ENCODE peak calls at places on chromosomes 3 and 15, in five cellular contexts. One of them, this sample, is unnamed.

GRCh38 chr3:54139630-54140029 is 17.3 kb downstream of the CACNA2D3 start:
- DNase-seq in fibroblast of villous mesenchyme: no peak
- DNase-seq in activated CD8-positive, alpha-beta memory T cell treated with anti-CD3 and anti-CD28 coated beads for 48 hours: no peak
- DNase-seq in hypothalamus: no peak
- DNase-seq in activated T-helper 1 cell treated with Interleukin-2 at 50 U/mL for 16 hours: no peak
- DNase-seq in this sample: no peak

GRCh38 chr3:9409981-9410849 is 12.8 kb downstream of the SETD5 start:
- DNase-seq in fibroblast of villous mesenchyme: no peak
- DNase-seq in activated CD8-positive, alpha-beta memory T cell treated with anti-CD3 and anti-CD28 coated beads for 48 hours: no peak
- DNase-seq in hypothalamus: no peak
- DNase-seq in activated T-helper 1 cell treated with Interleukin-2 at 50 U/mL for 16 hours: no peak
- DNase-seq in this sample: no peak

GRCh38 chr3:98690876-98691275 is 72.3 kb upstream of the ST3GAL6 start:
- DNase-seq in fibroblast of villous mesenchyme: peak; percentile 26
- DNase-seq in activated CD8-positive, alpha-beta memory T cell treated with anti-CD3 and anti-CD28 coated beads for 48 hours: no peak
- DNase-seq in hypothalamus: no peak
- DNase-seq in activated T-helper 1 cell treated with Interleukin-2 at 50 U/mL for 16 hours: no peak
- DNase-seq in this sample: no peak

GRCh38 chr3:3110749-3111361 is 681 bp upstream of the IL5RA start:
- DNase-seq in fibroblast of villous mesenchyme: no peak
- DNase-seq in activated CD8-positive, alpha-beta memory T cell treated with anti-CD3 and anti-CD28 coated beads for 48 hours: no peak
- DNase-seq in hypothalamus: no peak
- DNase-seq in activated T-helper 1 cell treated with Interleukin-2 at 50 U/mL for 16 hours: no peak
- DNase-seq in this sample: no peak

GRCh38 chr3:14467723-14468620 is 65.6 kb downstream of the SLC6A6 start:
- DNase-seq in fibroblast of villous mesenchyme: peak; percentile 26
- DNase-seq in activated CD8-positive, alpha-beta memory T cell treated with anti-CD3 and anti-CD28 coated beads for 48 hours: peak; percentile 24
- DNase-seq in hypothalamus: no peak
- DNase-seq in activated T-helper 1 cell treated with Interleukin-2 at 50 U/mL for 16 hours: peak; percentile 13
- DNase-seq in this sample: no peak

GRCh38 chr3:14764331-14765064 is 54.3 kb upstream of the FGD5 start:
- DNase-seq in fibroblast of villous mesenchyme: no peak
- DNase-seq in activated CD8-positive, alpha-beta memory T cell treated with anti-CD3 and anti-CD28 coated beads for 48 hours: no peak
- DNase-seq in hypothalamus: no peak
- DNase-seq in activated T-helper 1 cell treated with Interleukin-2 at 50 U/mL for 16 hours: no peak
- DNase-seq in this sample: no peak

GRCh38 chr3:30354972-30355371 is 251.4 kb upstream of the TGFBR2 start:
- DNase-seq in fibroblast of villous mesenchyme: no peak
- DNase-seq in activated CD8-positive, alpha-beta memory T cell treated with anti-CD3 and anti-CD28 coated beads for 48 hours: no peak
- DNase-seq in hypothalamus: no peak
- DNase-seq in activated T-helper 1 cell treated with Interleukin-2 at 50 U/mL for 16 hours: no peak
- DNase-seq in this sample: no peak

GRCh38 chr15:90819850-90820249 is 48.5 kb upstream of the FURIN start:
- DNase-seq in fibroblast of villous mesenchyme: no peak
- DNase-seq in activated CD8-positive, alpha-beta memory T cell treated with anti-CD3 and anti-CD28 coated beads for 48 hours: no peak
- DNase-seq in hypothalamus: no peak
- DNase-seq in activated T-helper 1 cell treated with Interleukin-2 at 50 U/mL for 16 hours: no peak
- DNase-seq in this sample: no peak

GRCh38 chr3:52053307-52054304 is 2.8 kb downstream of the DUSP7 start:
- DNase-seq in fibroblast of villous mesenchyme: peak; percentile 58
- DNase-seq in activated CD8-positive, alpha-beta memory T cell treated with anti-CD3 and anti-CD28 coated beads for 48 hours: no peak
- DNase-seq in hypothalamus: no peak
- DNase-seq in activated T-helper 1 cell treated with Interleukin-2 at 50 U/mL for 16 hours: peak; percentile 15
- DNase-seq in this sample: no peak

GRCh38 chr15:23648920-23649515 is 1.4 kb upstream of the MAGEL2 start:
- DNase-seq in fibroblast of villous mesenchyme: no peak
- DNase-seq in activated CD8-positive, alpha-beta memory T cell treated with anti-CD3 and anti-CD28 coated beads for 48 hours: no peak
- DNase-seq in hypothalamus: no peak
- DNase-seq in activated T-helper 1 cell treated with Interleukin-2 at 50 U/mL for 16 hours: no peak
- DNase-seq in this sample: no peak

GRCh38 chr3:130539005-130539404 is 22.0 kb downstream of the COL6A6 start:
- DNase-seq in fibroblast of villous mesenchyme: peak; percentile 51
- DNase-seq in activated CD8-positive, alpha-beta memory T cell treated with anti-CD3 and anti-CD28 coated beads for 48 hours: no peak
- DNase-seq in hypothalamus: no peak
- DNase-seq in activated T-helper 1 cell treated with Interleukin-2 at 50 U/mL for 16 hours: no peak
- DNase-seq in this sample: no peak

GRCh38 chr3:66527253-66527652 is 26.4 kb upstream of the LRIG1 start:
- DNase-seq in fibroblast of villous mesenchyme: no peak
- DNase-seq in activated CD8-positive, alpha-beta memory T cell treated with anti-CD3 and anti-CD28 coated beads for 48 hours: no peak
- DNase-seq in hypothalamus: no peak
- DNase-seq in activated T-helper 1 cell treated with Interleukin-2 at 50 U/mL for 16 hours: no peak
- DNase-seq in this sample: no peak

GRCh38 chr3:187017511-187018230 is 87.3 kb downstream of the ST6GAL1 start:
- DNase-seq in fibroblast of villous mesenchyme: no peak
- DNase-seq in activated CD8-positive, alpha-beta memory T cell treated with anti-CD3 and anti-CD28 coated beads for 48 hours: no peak
- DNase-seq in hypothalamus: no peak
- DNase-seq in activated T-helper 1 cell treated with Interleukin-2 at 50 U/mL for 16 hours: no peak
- DNase-seq in this sample: no peak

GRCh38 chr3:64079369-64080160 is 56.3 kb upstream of the PSMD6 start:
- DNase-seq in fibroblast of villous mesenchyme: no peak
- DNase-seq in activated CD8-positive, alpha-beta memory T cell treated with anti-CD3 and anti-CD28 coated beads for 48 hours: no peak
- DNase-seq in hypothalamus: no peak
- DNase-seq in activated T-helper 1 cell treated with Interleukin-2 at 50 U/mL for 16 hours: no peak
- DNase-seq in this sample: no peak

GRCh38 chr3:52244061-52244628 is 1.4 kb upstream of the PPM1M start:
- DNase-seq in fibroblast of villous mesenchyme: peak; percentile 29
- DNase-seq in activated CD8-positive, alpha-beta memory T cell treated with anti-CD3 and anti-CD28 coated beads for 48 hours: no peak
- DNase-seq in hypothalamus: no peak
- DNase-seq in activated T-helper 1 cell treated with Interleukin-2 at 50 U/mL for 16 hours: no peak
- DNase-seq in this sample: no peak

GRCh38 chr3:123374016-123374415 is 74.9 kb downstream of the ADCY5 start:
- DNase-seq in fibroblast of villous mesenchyme: no peak
- DNase-seq in activated CD8-positive, alpha-beta memory T cell treated with anti-CD3 and anti-CD28 coated beads for 48 hours: no peak
- DNase-seq in hypothalamus: no peak
- DNase-seq in activated T-helper 1 cell treated with Interleukin-2 at 50 U/mL for 16 hours: no peak
- DNase-seq in this sample: no peak

GRCh38 chr3:20682573-20682972 is 496.6 kb upstream of the SGO1 start:
- DNase-seq in fibroblast of villous mesenchyme: no peak
- DNase-seq in activated CD8-positive, alpha-beta memory T cell treated with anti-CD3 and anti-CD28 coated beads for 48 hours: no peak
- DNase-seq in hypothalamus: no peak
- DNase-seq in activated T-helper 1 cell treated with Interleukin-2 at 50 U/mL for 16 hours: no peak
- DNase-seq in this sample: no peak

GRCh38 chr3:183699238-183699947 is 1.8 kb downstream of the YEATS2 start:
- DNase-seq in fibroblast of villous mesenchyme: no peak
- DNase-seq in activated CD8-positive, alpha-beta memory T cell treated with anti-CD3 and anti-CD28 coated beads for 48 hours: no peak
- DNase-seq in hypothalamus: no peak
- DNase-seq in activated T-helper 1 cell treated with Interleukin-2 at 50 U/mL for 16 hours: no peak
- DNase-seq in this sample: no peak

GRCh38 chr3:52742418-52743041 is 28.2 kb downstream of the NEK4 start:
- DNase-seq in fibroblast of villous mesenchyme: peak; percentile 44
- DNase-seq in activated CD8-positive, alpha-beta memory T cell treated with anti-CD3 and anti-CD28 coated beads for 48 hours: no peak
- DNase-seq in hypothalamus: no peak
- DNase-seq in activated T-helper 1 cell treated with Interleukin-2 at 50 U/mL for 16 hours: no peak
- DNase-seq in this sample: peak; percentile 10

GRCh38 chr3:180408654-180409053 is 193.3 kb upstream of the TTC14 start:
- DNase-seq in fibroblast of villous mesenchyme: no peak
- DNase-seq in activated CD8-positive, alpha-beta memory T cell treated with anti-CD3 and anti-CD28 coated beads for 48 hours: no peak
- DNase-seq in hypothalamus: no peak
- DNase-seq in activated T-helper 1 cell treated with Interleukin-2 at 50 U/mL for 16 hours: no peak
- DNase-seq in this sample: no peak

GRCh38 chr15:29039466-29040366 is 153.9 kb downstream of the APBA2 start:
- DNase-seq in fibroblast of villous mesenchyme: no peak
- DNase-seq in activated CD8-positive, alpha-beta memory T cell treated with anti-CD3 and anti-CD28 coated beads for 48 hours: no peak
- DNase-seq in hypothalamus: no peak
- DNase-seq in activated T-helper 1 cell treated with Interleukin-2 at 50 U/mL for 16 hours: no peak
- DNase-seq in this sample: no peak

GRCh38 chr15:88636039-88636438 is 2.8 kb upstream of the ISG20 start:
- DNase-seq in fibroblast of villous mesenchyme: no peak
- DNase-seq in activated CD8-positive, alpha-beta memory T cell treated with anti-CD3 and anti-CD28 coated beads for 48 hours: no peak
- DNase-seq in hypothalamus: no peak
- DNase-seq in activated T-helper 1 cell treated with Interleukin-2 at 50 U/mL for 16 hours: peak; percentile 60
- DNase-seq in this sample: no peak

GRCh38 chr15:100934735-100935134 is 15.6 kb downstream of the LRRK1 start:
- DNase-seq in fibroblast of villous mesenchyme: peak; percentile 33
- DNase-seq in activated CD8-positive, alpha-beta memory T cell treated with anti-CD3 and anti-CD28 coated beads for 48 hours: no peak
- DNase-seq in hypothalamus: no peak
- DNase-seq in activated T-helper 1 cell treated with Interleukin-2 at 50 U/mL for 16 hours: no peak
- DNase-seq in this sample: no peak

GRCh38 chr15:45670511-45670910 is 35.7 kb downstream of the SQOR start:
- DNase-seq in fibroblast of villous mesenchyme: peak; percentile 81
- DNase-seq in activated CD8-positive, alpha-beta memory T cell treated with anti-CD3 and anti-CD28 coated beads for 48 hours: no peak
- DNase-seq in hypothalamus: no peak
- DNase-seq in activated T-helper 1 cell treated with Interleukin-2 at 50 U/mL for 16 hours: no peak
- DNase-seq in this sample: no peak

GRCh38 chr15:69748700-69749099 is 296.1 kb downstream of the RPLP1 start:
- DNase-seq in fibroblast of villous mesenchyme: no peak
- DNase-seq in activated CD8-positive, alpha-beta memory T cell treated with anti-CD3 and anti-CD28 coated beads for 48 hours: no peak
- DNase-seq in hypothalamus: no peak
- DNase-seq in activated T-helper 1 cell treated with Interleukin-2 at 50 U/mL for 16 hours: no peak
- DNase-seq in this sample: no peak

GRCh38 chr15:50182233-50183013 is 427 bp downstream of the SLC27A2 start:
- DNase-seq in fibroblast of villous mesenchyme: peak; percentile 29
- DNase-seq in activated CD8-positive, alpha-beta memory T cell treated with anti-CD3 and anti-CD28 coated beads for 48 hours: peak; percentile 23
- DNase-seq in hypothalamus: no peak
- DNase-seq in activated T-helper 1 cell treated with Interleukin-2 at 50 U/mL for 16 hours: peak; percentile 11
- DNase-seq in this sample: no peak

GRCh38 chr15:95718441-95718840 is 612.1 kb upstream of the NR2F2 start:
- DNase-seq in fibroblast of villous mesenchyme: no peak
- DNase-seq in activated CD8-positive, alpha-beta memory T cell treated with anti-CD3 and anti-CD28 coated beads for 48 hours: no peak
- DNase-seq in hypothalamus: no peak
- DNase-seq in activated T-helper 1 cell treated with Interleukin-2 at 50 U/mL for 16 hours: no peak
- DNase-seq in this sample: no peak

GRCh38 chr3:192675958-192676649 is 51.2 kb downstream of the FGF12 start:
- DNase-seq in fibroblast of villous mesenchyme: no peak
- DNase-seq in activated CD8-positive, alpha-beta memory T cell treated with anti-CD3 and anti-CD28 coated beads for 48 hours: peak; percentile 1
- DNase-seq in hypothalamus: no peak
- DNase-seq in activated T-helper 1 cell treated with Interleukin-2 at 50 U/mL for 16 hours: no peak
- DNase-seq in this sample: no peak

GRCh38 chr3:33612641-33613040 is 105.4 kb downstream of the CLASP2 start:
- DNase-seq in fibroblast of villous mesenchyme: no peak
- DNase-seq in activated CD8-positive, alpha-beta memory T cell treated with anti-CD3 and anti-CD28 coated beads for 48 hours: no peak
- DNase-seq in hypothalamus: no peak
- DNase-seq in activated T-helper 1 cell treated with Interleukin-2 at 50 U/mL for 16 hours: no peak
- DNase-seq in this sample: no peak

GRCh38 chr3:188002626-188003138 is 151.3 kb upstream of the LPP start:
- DNase-seq in fibroblast of villous mesenchyme: no peak
- DNase-seq in activated CD8-positive, alpha-beta memory T cell treated with anti-CD3 and anti-CD28 coated beads for 48 hours: no peak
- DNase-seq in hypothalamus: no peak
- DNase-seq in activated T-helper 1 cell treated with Interleukin-2 at 50 U/mL for 16 hours: no peak
- DNase-seq in this sample: no peak

GRCh38 chr3:58009749-58010535 is 1.7 kb downstream of the FLNB start:
- DNase-seq in fibroblast of villous mesenchyme: no peak
- DNase-seq in activated CD8-positive, alpha-beta memory T cell treated with anti-CD3 and anti-CD28 coated beads for 48 hours: no peak
- DNase-seq in hypothalamus: no peak
- DNase-seq in activated T-helper 1 cell treated with Interleukin-2 at 50 U/mL for 16 hours: no peak
- DNase-seq in this sample: no peak

GRCh38 chr15:91867581-91868026 is 14.1 kb downstream of the SLCO3A1 start:
- DNase-seq in fibroblast of villous mesenchyme: peak; percentile 64
- DNase-seq in activated CD8-positive, alpha-beta memory T cell treated with anti-CD3 and anti-CD28 coated beads for 48 hours: no peak
- DNase-seq in hypothalamus: no peak
- DNase-seq in activated T-helper 1 cell treated with Interleukin-2 at 50 U/mL for 16 hours: no peak
- DNase-seq in this sample: no peak

GRCh38 chr3:60742606-60743145 is 508.6 kb downstream of the FHIT start:
- DNase-seq in fibroblast of villous mesenchyme: no peak
- DNase-seq in activated CD8-positive, alpha-beta memory T cell treated with anti-CD3 and anti-CD28 coated beads for 48 hours: no peak
- DNase-seq in hypothalamus: no peak
- DNase-seq in activated T-helper 1 cell treated with Interleukin-2 at 50 U/mL for 16 hours: no peak
- DNase-seq in this sample: no peak

GRCh38 chr15:31295660-31296059 is 31.0 kb upstream of the KLF13 start:
- DNase-seq in fibroblast of villous mesenchyme: no peak
- DNase-seq in activated CD8-positive, alpha-beta memory T cell treated with anti-CD3 and anti-CD28 coated beads for 48 hours: no peak
- DNase-seq in hypothalamus: no peak
- DNase-seq in activated T-helper 1 cell treated with Interleukin-2 at 50 U/mL for 16 hours: no peak
- DNase-seq in this sample: no peak